ENCODE peak calls at places on chromosomes 4 and X, in five cellular contexts. O is omental fat pad, M is transverse colon, F is type B pancreatic cell, Q is MCF 10A. W is an unnamed sample.

GRCh38 chrX:108088511-108088910 is 2.8 kb downstream of the PSMD10 start:
- DNase-seq in O (no peak), M (no peak), F (no peak), Q (no peak), W (no peak)

GRCh38 chrX:110794601-110795000 is 1.0 kb downstream of the CHRDL1 start:
- DNase-seq in O (no peak), M (no peak), F (no peak), Q (no peak), W (no peak)

GRCh38 chr4:55396305-55397023 is 707 bp downstream of the TMEM165 start:
- DNase-seq in O (no peak), M (peak; percentile 57), F (peak; percentile 77), Q (peak; percentile 46), W (peak; percentile 59)

GRCh38 chrX:3638280-3638873 is 75.1 kb downstream of the PRKX start:
- DNase-seq in O (peak; percentile 37), M (peak; percentile 44), F (no peak), Q (peak; percentile 72), W (peak; percentile 53)

GRCh38 chr4:7313991-7314390 is 120.7 kb downstream of the PSAPL1 start:
- DNase-seq in O (no peak), M (no peak), F (no peak), Q (no peak), W (no peak)

GRCh38 chr4:100517864-100518341 is at the start of gene EMCN:
- DNase-seq in O (no peak), M (no peak), F (no peak), Q (no peak), W (no peak)

GRCh38 chr4:97395980-97396562 is 747.2 kb downstream of the STPG2 start:
- DNase-seq in O (no peak), M (no peak), F (no peak), Q (no peak), W (no peak)

GRCh38 chrX:74579597-74580209 is 34.7 kb downstream of the RLIM start:
- DNase-seq in O (no peak), M (no peak), F (no peak), Q (no peak), W (no peak)

GRCh38 chrX:102745513-102746133 is 25.1 kb downstream of the GPRASP3 start:
- DNase-seq in O (no peak), M (no peak), F (no peak), Q (no peak), W (no peak)

GRCh38 chr4:25306658-25307057 is 5.9 kb upstream of the ZCCHC4 start:
- DNase-seq in O (no peak), M (no peak), F (no peak), Q (no peak), W (no peak)

GRCh38 chrX:71282514-71283408 is 674 bp upstream of the NONO start:
- DNase-seq in O (no peak), M (no peak), F (no peak), Q (no peak), W (no peak)

GRCh38 chr4:25970241-25970675 is 56.2 kb downstream of the SMIM20 start:
- DNase-seq in O (no peak), M (peak; percentile 36), F (no peak), Q (no peak), W (no peak)

GRCh38 chr4:140094701-140095420 is 59.1 kb downstream of the MAML3 start:
- DNase-seq in O (no peak), M (peak; percentile 61), F (no peak), Q (no peak), W (no peak)

GRCh38 chr4:152437561-152437960 is 98.3 kb downstream of the FBXW7 start:
- DNase-seq in O (no peak), M (no peak), F (no peak), Q (no peak), W (no peak)

GRCh38 chr4:40216622-40217366 is 20.0 kb downstream of the RHOH start:
- DNase-seq in O (no peak), M (no peak), F (no peak), Q (no peak), W (no peak)

GRCh38 chr4:20844311-20844710 is 144.1 kb downstream of the PACRGL start:
- DNase-seq in O (no peak), M (no peak), F (no peak), Q (peak; percentile 6), W (no peak)

GRCh38 chr4:158195297-158195696 is 15.0 kb upstream of the TMEM144 start:
- DNase-seq in O (no peak), M (no peak), F (no peak), Q (no peak), W (no peak)

GRCh38 chr4:147361726-147362125 is 119.2 kb upstream of the EDNRA start:
- DNase-seq in O (no peak), M (peak; percentile 63), F (no peak), Q (peak; percentile 76), W (no peak)

GRCh38 chr4:184475096-184475461 is 729 bp upstream of the IRF2 start:
- DNase-seq in O (peak; percentile 38), M (peak; percentile 62), F (no peak), Q (peak; percentile 56), W (no peak)

GRCh38 chr4:111537861-111538260 is 607.4 kb upstream of the FAM241A start:
- DNase-seq in O (no peak), M (no peak), F (no peak), Q (no peak), W (no peak)

GRCh38 chr4:56821394-56822263 is at the start of gene SPINK2:
- DNase-seq in O (no peak), M (peak; percentile 63), F (peak; percentile 71), Q (no peak), W (peak; percentile 47)

GRCh38 chrX:24144528-24144927 is 5.0 kb upstream of the ZFX start:
- DNase-seq in O (no peak), M (no peak), F (no peak), Q (no peak), W (no peak)

GRCh38 chr4:173461170-173461569 is 62.3 kb upstream of the SCRG1 start:
- DNase-seq in O (no peak), M (no peak), F (no peak), Q (no peak), W (no peak)

GRCh38 chrX:68043713-68044438 is 389.4 kb downstream of the OPHN1 start:
- DNase-seq in O (no peak), M (no peak), F (no peak), Q (no peak), W (no peak)

GRCh38 chr4:162461952-162462351 is 298.2 kb upstream of the FSTL5 start:
- DNase-seq in O (no peak), M (no peak), F (no peak), Q (peak; percentile 15), W (no peak)

GRCh38 chrX:84123585-84123984 is 64.4 kb downstream of the RPS6KA6 start:
- DNase-seq in O (no peak), M (no peak), F (no peak), Q (no peak), W (no peak)

GRCh38 chrX:146006637-146007036 is 189.0 kb downstream of the SLITRK2 start:
- DNase-seq in O (no peak), M (no peak), F (no peak), Q (no peak), W (no peak)

GRCh38 chr4:20266215-20267082 is 14.7 kb downstream of the SLIT2 start:
- DNase-seq in O (no peak), M (no peak), F (no peak), Q (no peak), W (no peak)

GRCh38 chr4:132809298-132810032 is 339.6 kb upstream of the PCDH10 start:
- DNase-seq in O (no peak), M (no peak), F (no peak), Q (no peak), W (no peak)

GRCh38 chr4:110411599-110412011 is 64.3 kb upstream of the ENPEP start:
- DNase-seq in O (no peak), M (peak; percentile 24), F (no peak), Q (no peak), W (no peak)

GRCh38 chr4:76420901-76421581 is at the start of gene CCDC158:
- DNase-seq in O (no peak), M (no peak), F (no peak), Q (no peak), W (no peak)

DNA sequence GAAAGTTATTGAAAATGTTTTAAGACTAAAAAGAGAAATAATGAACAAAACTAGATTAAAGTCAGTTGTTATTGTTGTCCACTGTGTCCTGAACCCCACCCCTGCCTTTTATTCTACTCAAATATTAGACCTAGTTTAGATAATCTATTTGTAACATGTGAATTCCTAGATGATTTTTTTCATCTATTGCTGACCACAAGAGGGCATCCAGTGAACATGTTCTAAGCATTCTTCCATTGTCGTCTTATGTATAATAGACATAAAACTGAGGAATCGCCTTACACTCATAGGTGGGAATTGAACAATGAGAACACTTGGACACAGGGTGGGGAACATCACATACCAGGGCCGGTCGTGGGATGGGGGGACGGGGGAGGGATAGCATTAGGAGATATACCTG is 36.4 kb upstream of the HPRT1 start:
- DNase-seq in O (no peak), M (no peak), F (no peak), Q (peak; percentile 40), W (no peak)
- TF ChIP-seq CTCF in O (no peak), M (no peak), F (peak; percentile 61), Q (peak; percentile 25), W (peak; percentile 31)

GRCh38 chr4:186823989-186824388 is 100.3 kb upstream of the FAT1 start:
- DNase-seq in O (no peak), M (no peak), F (no peak), Q (no peak), W (no peak)
- TF ChIP-seq CTCF in O (no peak), M (no peak), F (no peak), Q (no peak), W (no peak)

DNA sequence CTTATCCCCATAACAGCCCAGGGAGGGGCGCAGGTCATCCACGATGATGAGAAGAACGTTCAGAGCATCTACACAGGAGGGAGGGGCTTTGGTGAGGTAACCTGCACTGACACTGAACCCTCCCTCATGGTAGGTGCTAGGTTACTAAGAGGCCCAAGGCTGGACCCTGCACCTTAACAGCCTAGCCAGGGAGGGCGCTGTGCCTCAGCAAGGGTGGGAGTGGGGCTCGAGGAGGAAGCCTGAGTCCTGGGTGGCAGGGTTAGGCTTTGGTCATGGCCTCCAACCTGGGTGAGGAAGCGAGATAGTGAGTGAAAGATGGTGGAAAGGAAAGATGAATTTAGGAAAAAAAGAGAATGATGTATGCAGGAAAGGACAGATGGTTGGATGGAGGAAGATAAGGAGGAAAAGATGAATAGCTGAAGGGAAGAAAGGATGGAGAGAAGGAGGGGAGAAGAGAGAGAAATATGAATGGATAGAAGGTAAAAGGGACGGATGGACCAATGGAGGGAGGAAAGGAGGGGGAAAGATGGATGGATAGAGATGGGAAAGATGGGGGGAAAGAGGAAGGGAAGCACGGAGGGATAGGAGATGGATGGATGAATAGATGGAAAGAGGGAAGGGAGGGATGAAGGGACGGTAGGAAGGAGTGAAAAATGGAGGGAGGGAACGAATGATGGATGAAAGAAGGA is 736 bp downstream of the IDS start:
- DNase-seq in O (no peak), M (peak; percentile 37), F (no peak), Q (no peak), W (no peak)
- TF ChIP-seq CTCF in O (no peak), M (no peak), F (peak; percentile 30), Q (peak; percentile 7), W (peak; percentile 37)

GRCh38 chr4:121057466-121057911 is 14.8 kb downstream of the NDNF start:
- DNase-seq in O (no peak), M (no peak), F (no peak), Q (no peak), W (no peak)
- TF ChIP-seq CTCF in O (no peak), M (no peak), F (no peak), Q (no peak), W (no peak)

DNA sequence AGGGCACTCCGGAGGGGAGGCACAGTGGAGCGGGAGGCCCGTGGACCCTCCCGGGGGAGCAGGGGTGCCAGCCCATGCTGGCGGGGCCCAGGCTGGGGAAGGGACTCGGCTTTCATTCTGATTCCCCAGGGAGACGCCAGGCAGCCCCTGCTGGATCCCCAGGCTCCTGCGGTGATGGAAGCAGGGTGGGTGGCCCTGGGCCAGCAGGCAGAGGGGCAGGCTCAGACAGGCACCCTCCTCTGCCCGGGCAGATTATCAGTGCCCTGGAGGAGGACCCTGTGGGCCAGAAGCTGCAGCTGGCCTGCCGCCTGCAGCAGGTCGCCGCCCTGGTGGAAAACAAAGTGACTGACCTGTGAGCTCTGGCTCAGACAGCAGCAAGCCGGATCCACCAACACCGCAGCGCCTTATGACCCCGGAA is 2.1 kb upstream of the SRPK3 start:
- DNase-seq in O (no peak), M (no peak), F (no peak), Q (no peak), W (no peak)
- TF ChIP-seq CTCF in O (no peak), M (no peak), F (peak; percentile 33), Q (no peak), W (peak; percentile 8)

W was measured in progenitor cell of endocrine pancreas.